ENCODE peak calls at places on chromosomes 3 and 15, in seven cellular contexts. A, Q, B, V, R, M and Y are unnamed samples. For H3K9me3, the result is how much of the 10 kb centered on the place peaks cover.

GRCh38 chr15:88635343-88635742 is 3.5 kb upstream of the ISG20 start:
- DNase-seq in Q (peak), M (peak), V (no peak), A (peak), R (no peak), B (no peak), Y (no peak)

GRCh38 chr3:9028134-9028533 is 64.9 kb upstream of the RAD18 start:
- DNase-seq in B (peak), R (no peak), V (peak), A (no peak), Q (no peak), M (no peak), Y (no peak)

GRCh38 chr15:66698318-66698961 is 3.6 kb upstream of the SMAD6 start:
- DNase-seq in B (peak), Q (no peak), A (no peak), V (peak), R (peak), M (peak), Y (no peak)

GRCh38 chr15:71151061-71151460 is 35.8 kb downstream of the THSD4 start:
- DNase-seq in M (no peak), A (no peak), V (no peak), B (no peak), R (no peak), Q (no peak), Y (no peak)

GRCh38 chr3:177475266-177475665 is 278.0 kb upstream of the TBL1XR1 start:
- DNase-seq in A (no peak), Q (no peak), M (no peak), R (no peak), B (no peak), V (no peak), Y (no peak)

GRCh38 chr3:110697961-110698360 is 373.7 kb upstream of the NECTIN3 start:
- DNase-seq in A (no peak), M (no peak), Q (no peak), V (no peak), R (no peak), B (no peak), Y (no peak)

GRCh38 chr3:177050466-177051237 is 146.6 kb downstream of the TBL1XR1 start:
- DNase-seq in V (no peak), Q (peak), B (no peak), M (peak), R (peak), A (no peak), Y (no peak)

GRCh38 chr15:65867244-65867643 is 2.0 kb upstream of the RAB11A start:
- DNase-seq in Q (no peak), M (no peak), R (no peak), V (no peak), A (no peak), B (no peak), Y (no peak)

GRCh38 chr15:48553559-48553958 is 92.0 kb downstream of the FBN1 start:
- DNase-seq in Q (no peak), M (no peak), R (no peak), B (no peak), V (no peak), A (no peak), Y (no peak)

GRCh38 chr3:15307580-15307979 is 24.8 kb downstream of the SH3BP5 start:
- DNase-seq in R (peak), A (no peak), B (no peak), M (no peak), V (no peak), Q (no peak), Y (no peak)

GRCh38 chr3:122932251-122932967 is 95.2 kb downstream of the SEMA5B start:
- DNase-seq in Q (no peak), M (no peak), A (no peak), B (no peak), R (no peak), V (no peak), Y (no peak)

GRCh38 chr15:68593826-68594532 is 15.2 kb downstream of the CORO2B start:
- DNase-seq in B (no peak), M (peak), A (no peak), V (no peak), R (no peak), Q (no peak), Y (no peak)

GRCh38 chr3:156795890-156796451 is 30.2 kb upstream of the LEKR1 start:
- DNase-seq in M (peak), R (no peak), Q (no peak), A (no peak), B (no peak), V (no peak), Y (no peak)

GRCh38 chr3:12237912-12238650 is 50.8 kb upstream of the PPARG start:
- DNase-seq in A (no peak), M (no peak), R (no peak), Q (no peak), B (no peak), V (no peak), Y (no peak)

GRCh38 chr15:72585659-72586058 is 68.8 kb upstream of the GOLGA6B start:
- DNase-seq in V (no peak), Q (no peak), R (no peak), A (no peak), M (no peak), B (no peak), Y (no peak)

GRCh38 chr3:11717768-11718581 is 74.3 kb upstream of the VGLL4 start:
- DNase-seq in B (no peak), M (peak), A (no peak), V (peak), R (peak), Q (no peak), Y (no peak)

GRCh38 chr3:197244751-197245150 is 53.7 kb downstream of the DLG1 start:
- DNase-seq in A (no peak), M (no peak), V (no peak), R (no peak), Q (no peak), B (no peak), Y (no peak)

GRCh38 chr3:197253243-197253947 is 45.0 kb downstream of the DLG1 start:
- DNase-seq in V (no peak), Q (peak), A (no peak), M (no peak), B (no peak), R (no peak), Y (no peak)

GRCh38 chr3:197248341-197248740 is 50.1 kb downstream of the DLG1 start:
- DNase-seq in V (no peak), A (no peak), Q (no peak), B (no peak), M (no peak), R (no peak), Y (no peak)

DNA sequence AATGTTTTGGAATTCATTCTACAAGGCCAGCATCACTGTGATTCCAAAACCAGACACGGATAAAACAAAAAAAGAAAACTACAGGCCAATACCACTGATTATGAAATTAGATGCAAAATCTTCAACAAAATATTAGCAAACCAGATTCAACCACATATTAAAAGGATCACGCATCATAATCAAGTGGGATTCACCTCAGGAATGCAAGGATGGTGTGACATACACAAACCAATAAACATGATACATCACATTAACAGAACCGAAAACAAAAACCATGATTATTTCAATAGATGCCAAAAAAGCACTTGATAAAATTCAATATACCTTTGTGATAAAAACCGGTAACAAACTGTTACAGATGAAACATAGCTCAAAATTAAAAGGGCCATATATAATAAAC is 48.9 kb downstream of the DLG1 start:
- DNase-seq in Q (no peak), M (peak), B (no peak), A (no peak), R (no peak), V (no peak), Y (no peak)
- H3K9me3 ChIP-seq in Q (under half), M (under half), B (under half), A (under half), R (under half), V (under half), Y (under half)

DNA sequence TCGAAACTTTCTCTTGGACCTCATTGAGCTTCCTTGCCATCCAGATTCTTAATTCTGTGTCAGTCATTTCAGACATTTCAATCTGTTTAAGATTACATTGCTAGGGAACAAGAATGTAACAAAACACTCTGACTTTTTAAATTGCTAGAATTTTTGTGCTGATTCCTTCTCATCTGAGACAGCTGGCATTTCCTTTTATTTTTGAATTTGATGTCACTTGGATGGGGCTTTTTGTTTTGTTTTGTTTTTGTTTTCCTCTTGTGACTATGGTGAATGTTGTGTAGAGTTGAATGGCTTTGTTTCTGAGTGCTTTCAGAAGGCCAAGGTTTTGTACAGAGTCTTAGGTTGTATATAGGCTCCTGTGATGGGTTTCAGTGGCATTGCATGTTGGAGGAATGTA is 1129.3 kb downstream of the NAALADL2 start:
- DNase-seq in Q (no peak), M (no peak), B (no peak), R (no peak), A (no peak), V (no peak), Y (no peak)
- H3K9me3 ChIP-seq in Q (under half), M (under half), B (under half), R (under half), A (under half), V (under half), Y (under half)

GRCh38 chr3:119428538-119428937 is 34.9 kb downstream of the TMEM39A start:
- DNase-seq in A (no peak), B (no peak), R (no peak), Q (no peak), M (peak), V (peak), Y (no peak)
- H3K9me3 ChIP-seq in A (half or more), B (under half), R (under half), Q (half or more), M (under half), V (under half), Y (under half)

GRCh38 chr15:83998486-83998885 is 237.1 kb upstream of the GOLGA6L4 start:
- DNase-seq in Q (no peak), B (no peak), A (no peak), M (no peak), R (no peak), V (no peak), Y (no peak)

GRCh38 chr15:84006467-84006866 is 229.1 kb upstream of the GOLGA6L4 start:
- DNase-seq in V (no peak), A (no peak), B (no peak), Q (no peak), R (no peak), M (no peak), Y (no peak)

GRCh38 chr15:84001655-84002054 is 233.9 kb upstream of the GOLGA6L4 start:
- DNase-seq in A (no peak), M (no peak), R (no peak), B (no peak), Q (no peak), V (no peak), Y (no peak)

GRCh38 chr15:83999396-84000120 is 236.0 kb upstream of the GOLGA6L4 start:
- DNase-seq in V (peak), B (no peak), M (no peak), R (no peak), A (no peak), Q (no peak), Y (no peak)

GRCh38 chr15:84001037-84001436 is 234.5 kb upstream of the GOLGA6L4 start:
- DNase-seq in A (no peak), V (no peak), B (no peak), Q (no peak), R (no peak), M (no peak), Y (no peak)
- H3K9me3 ChIP-seq in A (under half), V (under half), B (under half), Q (under half), R (under half), M (under half), Y (under half)

GRCh38 chr3:82378370-82378769 is 616.9 kb upstream of the GBE1 start:
- DNase-seq in R (no peak), A (no peak), B (no peak), V (no peak), M (no peak), Q (no peak), Y (no peak)
- H3K9me3 ChIP-seq in R (under half), A (under half), B (under half), V (under half), M (under half), Q (under half), Y (under half)

DNA sequence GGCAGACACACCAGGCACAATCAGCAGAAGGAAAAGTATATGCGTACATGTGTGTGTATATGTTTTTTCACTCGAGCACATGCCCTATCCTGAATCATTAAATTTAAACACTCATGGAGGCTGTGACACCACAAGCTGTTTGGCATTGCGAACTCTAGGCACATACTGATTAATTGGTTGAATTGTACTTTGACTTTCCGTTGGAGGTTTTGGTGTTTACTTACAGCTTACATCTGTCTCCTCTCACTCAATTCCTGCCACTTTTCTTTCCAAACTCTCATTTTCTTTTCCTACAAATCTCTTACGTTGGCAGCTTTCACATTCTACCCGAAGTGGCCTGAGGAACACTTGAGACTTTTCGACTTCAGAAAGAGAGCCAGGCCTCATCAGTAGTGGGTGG is 434.1 kb upstream of the SEMA6D start:
- DNase-seq in R (no peak), Q (no peak), A (no peak), B (no peak), M (no peak), V (no peak), Y (no peak)
- H3K9me3 ChIP-seq in R (under half), Q (under half), A (under half), B (under half), M (under half), V (under half), Y (under half)

DNA sequence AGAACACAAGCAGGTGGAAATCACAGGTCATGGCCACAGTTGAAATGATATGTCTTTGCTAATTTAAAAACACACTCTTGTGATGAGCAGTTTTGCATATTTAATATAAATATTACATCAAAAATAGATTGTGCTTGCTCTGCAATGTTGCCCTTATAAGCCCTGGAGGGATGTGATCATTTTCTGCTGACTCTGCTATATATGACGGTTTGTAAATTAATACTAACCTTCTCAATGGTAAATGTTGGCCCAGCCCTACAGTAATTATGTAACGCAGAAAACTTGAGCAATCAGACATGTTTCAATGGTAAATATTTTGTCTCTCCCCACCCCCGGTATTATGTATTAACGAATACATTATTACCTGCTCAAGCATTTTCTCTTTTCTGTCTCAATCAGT is 359.5 kb upstream of the CNTN6 start:
- DNase-seq in M (no peak), A (no peak), R (no peak), B (no peak), V (no peak), Q (no peak), Y (no peak)
- H3K9me3 ChIP-seq in M (under half), A (under half), R (under half), B (under half), V (under half), Q (under half), Y (under half)

DNA sequence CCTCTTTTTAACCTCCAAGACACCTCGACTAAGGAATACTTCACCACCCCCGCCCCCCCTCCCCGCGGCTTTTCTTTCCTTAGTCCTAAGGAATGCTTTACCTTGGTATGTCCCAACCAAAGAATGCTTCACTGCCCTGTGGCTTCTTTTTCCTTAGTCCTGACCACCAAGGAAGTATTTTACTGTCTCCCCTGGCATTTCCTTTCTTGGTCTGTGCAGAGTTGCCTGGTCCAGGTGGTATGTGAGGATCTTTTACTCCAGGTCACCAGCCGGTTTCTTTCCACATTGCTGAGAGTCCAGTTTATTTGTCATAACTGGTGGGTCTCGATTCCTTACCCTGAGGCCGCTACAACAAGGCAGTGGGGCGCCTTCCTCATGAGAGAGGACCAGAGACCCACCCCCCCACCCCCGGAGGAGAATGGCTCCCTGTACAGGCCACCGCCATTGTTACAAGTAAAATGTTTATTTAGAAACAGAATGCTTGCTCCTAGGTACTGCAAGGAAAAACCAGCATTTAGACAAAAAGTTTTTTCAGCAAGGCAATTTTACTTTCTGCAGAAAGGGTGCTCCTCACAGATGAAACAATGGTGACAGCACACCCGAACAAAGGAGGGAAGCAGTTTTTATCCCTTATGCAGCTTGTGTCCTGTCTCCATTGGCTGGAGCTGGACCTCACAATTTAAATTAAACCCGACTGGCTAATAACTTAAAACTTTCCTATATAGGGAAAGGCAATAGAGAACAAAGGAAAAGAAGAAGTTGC is 23.1 kb upstream of the MTHFS start:
- DNase-seq in M (peak), Q (no peak), B (no peak), R (peak), A (no peak), V (no peak), Y (no peak)
- H3K9me3 ChIP-seq in M (half or more), Q (half or more), B (under half), R (under half), A (half or more), V (under half), Y (under half)

DNA sequence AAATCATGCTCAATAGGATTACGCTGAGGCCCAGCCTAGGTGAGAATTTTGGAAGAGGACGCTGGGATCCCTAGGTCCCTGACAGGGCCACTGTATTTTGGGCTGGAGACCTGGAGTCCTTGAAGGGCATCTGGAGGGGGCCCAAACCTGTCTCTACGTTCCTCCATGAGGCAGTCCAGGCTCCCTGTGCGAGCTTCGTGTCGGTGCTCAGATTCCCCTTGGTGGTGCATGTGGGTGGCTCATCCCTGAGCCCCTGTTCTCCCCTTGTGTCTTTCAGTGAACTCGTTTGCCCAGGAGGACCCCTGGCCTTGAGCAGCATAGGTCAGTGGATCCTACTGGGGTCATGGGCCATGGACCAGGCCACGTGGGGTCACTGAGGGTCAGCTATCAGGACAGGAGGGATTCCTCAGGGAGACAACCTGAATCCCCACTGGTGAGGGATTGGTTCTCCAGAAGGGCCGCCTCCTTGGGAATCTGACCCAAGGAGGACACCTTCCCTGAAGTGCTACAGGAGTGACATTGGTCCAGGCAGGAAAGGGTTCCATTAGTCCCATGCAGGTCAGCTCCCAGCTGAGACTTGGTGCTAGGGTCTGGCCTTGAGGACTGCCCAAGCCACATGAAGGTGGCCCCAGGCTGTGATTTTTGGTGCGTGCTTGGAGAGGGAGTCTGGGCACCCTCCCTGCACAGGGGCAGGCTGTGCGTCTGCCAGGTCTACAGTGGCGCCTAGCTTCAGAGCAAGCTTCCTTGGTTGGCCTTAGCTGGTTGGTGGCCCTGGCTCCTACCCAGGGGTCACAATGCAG is 229.8 kb downstream of the SNRPN start:
- DNase-seq in B (no peak), M (no peak), V (no peak), R (no peak), Q (no peak), A (no peak), Y (no peak)
- H3K9me3 ChIP-seq in B (under half), M (under half), V (under half), R (under half), Q (half or more), A (under half), Y (under half)